ENCODE peak calls at places on chromosomes 2 and 18, in four cellular contexts. Q is glutamatergic neuron, L is NCI-H2081 treated with DMSO at 0.1 percent for 48 hours, B is M059J. K is an unnamed sample.

GRCh38 chr2:240988146-240988545 is 10.3 kb upstream of the SNED1 start:
- DNase-seq in B (peak; percentile 14), L (no peak), Q (peak; percentile 23), K (no peak)

GRCh38 chr18:79624356-79624961 is 55.1 kb upstream of the CTDP1 start:
- DNase-seq in Q (no peak), L (no peak), B (no peak), K (no peak)

GRCh38 chr2:160921401-160921964 is 238.7 kb upstream of the TANK start:
- DNase-seq in Q (no peak), B (no peak), L (no peak), K (peak; percentile 36)

GRCh38 chr18:10057808-10058791 is 144.3 kb downstream of the VAPA start:
- DNase-seq in L (no peak), Q (no peak), B (peak; percentile 87), K (no peak)

GRCh38 chr18:75210274-75211001 is at the start of gene TSHZ1:
- DNase-seq in B (peak; percentile 90), L (peak; percentile 89), Q (no peak), K (no peak)

GRCh38 chr2:26251893-26252292 is 7.2 kb downstream of the HADHB start:
- DNase-seq in Q (no peak), B (no peak), L (no peak), K (peak; percentile 81)

GRCh38 chr2:12929806-12930205 is 213.1 kb downstream of the TRIB2 start:
- DNase-seq in L (no peak), Q (no peak), B (peak; percentile 82), K (no peak)

GRCh38 chr2:218833023-218833609 is 1.5 kb upstream of the PRKAG3 start:
- DNase-seq in B (peak; percentile 14), Q (no peak), L (no peak), K (no peak)

GRCh38 chr2:159987136-159987535 is 75.3 kb downstream of the PLA2R1 start:
- DNase-seq in Q (no peak), B (no peak), L (no peak), K (no peak)

GRCh38 chr2:37916512-37917082 is 8.5 kb upstream of the RMDN2 start:
- DNase-seq in L (no peak), B (peak; percentile 89), Q (no peak), K (peak; percentile 56)

GRCh38 chr2:8566788-8567468 is 114.9 kb upstream of the ID2 start:
- DNase-seq in Q (no peak), B (no peak), L (peak; percentile 77), K (peak; percentile 58)

GRCh38 chr2:113846439-113846838 is 43.5 kb upstream of the ACTR3 start:
- DNase-seq in B (no peak), Q (no peak), L (no peak), K (no peak)

GRCh38 chr18:79749251-79750191 is 48.2 kb upstream of the KCNG2 start:
- DNase-seq in Q (peak; percentile 12), L (no peak), B (no peak), K (no peak)

GRCh38 chr2:156157670-156158069 is 174.9 kb downstream of the NR4A2 start:
- DNase-seq in Q (no peak), L (no peak), B (no peak), K (no peak)

GRCh38 chr2:58429285-58429874 is 188.3 kb upstream of the FANCL start:
- DNase-seq in Q (no peak), L (no peak), B (no peak), K (no peak)

GRCh38 chr18:3454365-3455089 is 4.6 kb downstream of the TGIF1 start:
- DNase-seq in B (peak; percentile 66), L (no peak), Q (no peak), K (no peak)

GRCh38 chr2:69564604-69565003 is 78.9 kb downstream of the AAK1 start:
- DNase-seq in Q (no peak), B (no peak), L (no peak), K (no peak)

GRCh38 chr18:58239879-58240278 is 195.9 kb downstream of the NEDD4L start:
- DNase-seq in Q (no peak), L (no peak), B (peak; percentile 84), K (no peak)

GRCh38 chr2:238389985-238390682 is 36.6 kb upstream of the ASB1 start:
- DNase-seq in Q (no peak), B (no peak), L (peak; percentile 76), K (peak; percentile 56)

GRCh38 chr18:67265464-67266245 is 250.9 kb downstream of the DSEL start:
- DNase-seq in L (no peak), Q (no peak), B (peak; percentile 93), K (no peak)

GRCh38 chr2:25324905-25325592 is 16.7 kb downstream of the DNMT3A start:
- DNase-seq in Q (no peak), B (peak; percentile 67), L (no peak), K (no peak)

GRCh38 chr18:12776821-12777471 is 74.1 kb downstream of the PSMG2 start:
- DNase-seq in L (no peak), Q (peak; percentile 54), B (no peak), K (no peak)

GRCh38 chr2:239307921-239308620 is 92.7 kb downstream of the HDAC4 start:
- DNase-seq in Q (no peak), L (no peak), B (no peak), K (peak; percentile 31)

GRCh38 chr2:149329470-149330126 is 789 bp upstream of the LYPD6 start:
- DNase-seq in B (peak; percentile 84), Q (peak; percentile 70), L (no peak), K (no peak)

GRCh38 chr2:162085090-162085891 is 11.3 kb upstream of the DPP4 start:
- DNase-seq in L (no peak), B (peak; percentile 91), Q (no peak), K (no peak)

GRCh38 chr2:111122631-111123421 is 2.1 kb downstream of the BCL2L11 start:
- DNase-seq in B (peak; percentile 77), L (no peak), Q (peak; percentile 75), K (peak; percentile 90)

GRCh38 chr2:173589604-173590277 is 235.1 kb downstream of the CDCA7 start:
- DNase-seq in B (peak; percentile 28), L (no peak), Q (no peak), K (no peak)

GRCh38 chr2:242040681-242041080 is 171.2 kb downstream of the RTP5 start:
- DNase-seq in L (no peak), Q (no peak), B (no peak), K (no peak)

GRCh38 chr2:65662654-65663432 is 230.4 kb upstream of the SPRED2 start:
- DNase-seq in L (no peak), B (peak; percentile 95), Q (no peak), K (no peak)

GRCh38 chr2:20613342-20613916 is 37.5 kb downstream of the HS1BP3 start:
- DNase-seq in Q (peak; percentile 9), B (no peak), L (no peak), K (peak; percentile 16)